ENCODE peak calls at places on chromosome 5, in ten cellular contexts. T is heart left ventricle; K is aorta; A is thoracic aorta; F is CD8-positive, alpha-beta memory T cell; P is GM06990; V is right atrium auricular region; R is upper lobe of left lung; Y is GM12878; S is adipocyte. X is an unnamed sample.
A peak's percentile ranks its signal among the peaks of the same experiment; 100 is the strongest.

GRCh38 chr5:125526940-125527339 is 780.5 kb upstream of the ZNF608 start:
- DNase-seq in T (no peak), K (no peak), A (no peak), F (no peak), P (no peak), V (no peak), R (no peak), Y (no peak), S (peak; percentile 13), X (no peak)

GRCh38 chr5:112006721-112007120 is 249.7 kb upstream of the NREP start:
- DNase-seq in T (no peak), K (no peak), A (no peak), F (no peak), P (no peak), V (no peak), R (no peak), Y (no peak), S (peak; percentile 36), X (no peak)

GRCh38 chr5:96259211-96259772 is 173.8 kb downstream of the PCSK1 start:
- DNase-seq in T (no peak), K (no peak), A (no peak), F (no peak), P (no peak), V (no peak), R (no peak), Y (peak; percentile 8), S (peak; percentile 62), X (no peak)

GRCh38 chr5:179264053-179264540 is 81.2 kb downstream of the ADAMTS2 start:
- DNase-seq in T (peak; percentile 23), K (no peak), A (no peak), F (no peak), P (no peak), V (no peak), R (peak; percentile 17), Y (no peak), S (no peak), X (peak; percentile 36)

GRCh38 chr5:172407861-172408260 is 46.5 kb downstream of the SH3PXD2B start:
- DNase-seq in T (no peak), K (peak; percentile 82), A (no peak), F (no peak), P (no peak), V (no peak), R (no peak), Y (no peak), S (peak; percentile 60), X (no peak)

GRCh38 chr5:159515197-159515596 is 184.9 kb upstream of the IL12B start:
- DNase-seq in T (no peak), K (no peak), A (no peak), F (no peak), P (no peak), V (no peak), R (no peak), Y (no peak), S (no peak), X (no peak)

GRCh38 chr5:92977766-92978555 is 603.1 kb downstream of the NR2F1-AS1 start:
- DNase-seq in T (no peak), K (no peak), A (no peak), F (no peak), P (no peak), V (no peak), R (no peak), Y (no peak), S (no peak), X (no peak)

GRCh38 chr5:31385774-31386537 is 145.9 kb downstream of the DROSHA start:
- DNase-seq in T (no peak), K (no peak), A (no peak), F (no peak), P (no peak), V (no peak), R (no peak), Y (no peak), S (no peak), X (no peak)

GRCh38 chr5:72137826-72138409 is 30.6 kb downstream of the MAP1B start:
- DNase-seq in T (no peak), K (no peak), A (no peak), F (peak; percentile 11), P (no peak), V (no peak), R (no peak), Y (no peak), S (no peak), X (no peak)

GRCh38 chr5:93807860-93808259 is 66.5 kb upstream of the POU5F2 start:
- DNase-seq in T (no peak), K (no peak), A (no peak), F (no peak), P (no peak), V (no peak), R (no peak), Y (no peak), S (no peak), X (no peak)

GRCh38 chr5:132467292-132467984 is 23.1 kb downstream of the IRF1 start:
- DNase-seq in T (peak; percentile 15), K (peak; percentile 14), A (no peak), F (no peak), P (peak; percentile 63), V (no peak), R (no peak), Y (peak; percentile 79), S (no peak), X (no peak)

GRCh38 chr5:180020176-180020575 is 51.4 kb downstream of the RNF130 start:
- DNase-seq in T (no peak), K (no peak), A (no peak), F (no peak), P (no peak), V (no peak), R (no peak), Y (no peak), S (no peak), X (no peak)

GRCh38 chr5:170603578-170604565 is 100.1 kb downstream of the KCNIP1 start:
- DNase-seq in T (peak; percentile 54), K (peak; percentile 84), A (no peak), F (no peak), P (no peak), V (no peak), R (no peak), Y (no peak), S (peak; percentile 39), X (peak; percentile 84)

GRCh38 chr5:170597109-170597741 is 93.4 kb downstream of the KCNIP1 start:
- DNase-seq in T (no peak), K (no peak), A (no peak), F (no peak), P (no peak), V (no peak), R (no peak), Y (no peak), S (peak; percentile 38), X (peak; percentile 72)

GRCh38 chr5:170597876-170598275 is 94.1 kb downstream of the KCNIP1 start:
- DNase-seq in T (no peak), K (no peak), A (no peak), F (no peak), P (no peak), V (no peak), R (no peak), Y (no peak), S (no peak), X (no peak)

GRCh38 chr5:170603101-170603500 is 99.3 kb downstream of the KCNIP1 start:
- DNase-seq in T (no peak), K (no peak), A (no peak), F (no peak), P (no peak), V (no peak), R (no peak), Y (no peak), S (no peak), X (no peak)

GRCh38 chr5:170601608-170602007 is 97.8 kb downstream of the KCNIP1 start:
- DNase-seq in T (no peak), K (no peak), A (no peak), F (no peak), P (no peak), V (no peak), R (no peak), Y (no peak), S (no peak), X (no peak)
- H3K27me3 ChIP-seq in T (peaks cover 3% of the 10 kb centered on the region), K (no peaks in the 10 kb centered on the region), A (no peaks in the 10 kb centered on the region), F (no peaks in the 10 kb centered on the region), P (peaks cover 1% of the 10 kb centered on the region), V (no peaks in the 10 kb centered on the region), R (no peaks in the 10 kb centered on the region), Y (peaks cover 4% of the 10 kb centered on the region), S (peaks cover 45% of the 10 kb centered on the region), X (no peaks in the 10 kb centered on the region)

DNA sequence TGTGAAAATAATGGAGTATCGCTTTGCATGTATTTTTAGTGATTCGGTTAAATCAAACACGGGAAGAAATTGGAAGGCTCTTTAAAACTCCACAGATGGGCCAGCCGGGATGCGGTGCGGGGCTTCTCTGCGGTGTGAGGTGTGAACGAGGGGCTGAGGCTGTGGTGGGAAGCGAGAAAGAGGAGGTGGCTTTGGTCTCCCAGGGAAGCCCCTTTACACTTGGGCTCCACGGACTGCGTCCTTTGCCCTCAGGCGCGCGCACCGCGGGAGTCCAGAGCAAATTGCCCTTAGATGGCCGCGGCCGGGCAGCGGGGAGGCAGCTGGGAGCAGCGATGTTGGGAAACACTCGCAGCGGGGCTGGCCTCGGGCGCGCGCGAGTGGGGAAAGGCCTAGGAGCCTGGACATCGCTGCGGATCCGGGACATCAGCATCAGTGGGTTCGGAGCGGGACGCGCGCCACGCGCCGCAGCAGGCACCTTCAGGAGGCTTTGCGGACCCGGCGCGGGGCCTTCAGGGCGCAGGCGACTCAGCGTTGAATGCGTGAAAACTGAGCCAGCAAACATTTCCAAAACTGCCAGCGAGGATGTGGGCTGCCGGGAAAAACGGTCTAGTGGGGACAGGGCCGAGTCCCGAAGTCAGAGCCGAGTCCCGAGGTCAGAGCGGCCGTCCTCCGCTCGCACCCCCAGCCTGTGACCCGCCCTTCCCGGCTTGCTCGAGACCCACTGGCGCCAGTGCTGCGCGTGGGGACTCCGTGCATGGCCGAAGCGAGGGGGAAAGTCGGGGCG is 6.5 kb downstream of the IRX1 start:
- DNase-seq in T (no peak), K (no peak), A (no peak), F (no peak), P (no peak), V (no peak), R (no peak), Y (no peak), S (no peak), X (peak; percentile 16)
- H3K27me3 ChIP-seq in T (peaks cover 97% of the 10 kb centered on the region), K (no peaks in the 10 kb centered on the region), A (no peaks in the 10 kb centered on the region), F (peaks cover 9% of the 10 kb centered on the region), P (no peaks in the 10 kb centered on the region), V (peaks cover 66% of the 10 kb centered on the region), R (peaks cover 19% of the 10 kb centered on the region), Y (no peaks in the 10 kb centered on the region), S (no peaks in the 10 kb centered on the region), X (peaks cover 87% of the 10 kb centered on the region)

DNA sequence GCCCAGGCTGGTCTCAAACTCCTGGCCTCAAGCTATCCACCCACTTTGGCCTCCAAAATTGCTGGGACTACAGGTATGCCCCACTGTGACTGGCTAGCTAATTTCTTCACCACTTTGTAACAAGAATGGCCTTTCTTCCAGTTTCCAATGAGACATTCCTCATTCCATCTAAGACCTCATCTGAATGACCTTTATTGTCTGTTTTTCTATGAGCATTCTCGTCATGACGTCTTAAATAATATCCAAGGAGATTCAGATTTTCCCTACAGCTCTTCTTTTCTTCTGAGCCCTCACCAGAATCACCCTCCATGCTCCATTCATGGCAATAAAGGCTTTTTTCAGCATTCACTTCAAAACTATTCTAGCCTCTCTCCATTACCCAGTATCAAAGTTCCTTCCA is 30.2 kb upstream of the STK32A start:
- DNase-seq in T (no peak), K (no peak), A (no peak), F (no peak), P (no peak), V (no peak), R (no peak), Y (no peak), S (no peak), X (no peak)
- H3K27me3 ChIP-seq in T (no peaks in the 10 kb centered on the region), K (no peaks in the 10 kb centered on the region), A (no peaks in the 10 kb centered on the region), F (no peaks in the 10 kb centered on the region), P (no peaks in the 10 kb centered on the region), V (no peaks in the 10 kb centered on the region), R (no peaks in the 10 kb centered on the region), Y (no peaks in the 10 kb centered on the region), S (peaks cover 11% of the 10 kb centered on the region), X (no peaks in the 10 kb centered on the region)

GRCh38 chr5:140114341-140115185 is 654 bp downstream of the PURA start:
- DNase-seq in T (peak; percentile 79), K (peak; percentile 88), A (no peak), F (peak; percentile 56), P (peak; percentile 78), V (peak; percentile 66), R (peak; percentile 75), Y (no peak), S (peak; percentile 74), X (peak; percentile 69)
- H3K27me3 ChIP-seq in T (peaks cover 10% of the 10 kb centered on the region), K (no peaks in the 10 kb centered on the region), A (no peaks in the 10 kb centered on the region), F (no peaks in the 10 kb centered on the region), P (no peaks in the 10 kb centered on the region), V (no peaks in the 10 kb centered on the region), R (no peaks in the 10 kb centered on the region), Y (no peaks in the 10 kb centered on the region), S (no peaks in the 10 kb centered on the region), X (no peaks in the 10 kb centered on the region)